ENCODE peak calls at places on chromosomes 13 and 19, in nine cellular contexts. B, K, A, I, D, R, O, G and H are unnamed samples.

GRCh38 chr13:94239135-94239534 is 240.3 kb downstream of the DCT start:
- DNase-seq in B (no peak), K (no peak), A (peak), I (no peak), D (no peak), R (no peak), O (no peak), G (no peak), H (no peak)

GRCh38 chr13:62556973-62557372 is 1141.3 kb upstream of the PCDH20 start:
- DNase-seq in B (no peak), K (no peak), A (no peak), I (no peak), D (no peak), R (no peak), O (no peak), G (no peak), H (no peak)

GRCh38 chr13:34675626-34676025 is 266.4 kb upstream of the NBEA start:
- DNase-seq in B (no peak), K (no peak), A (no peak), I (no peak), D (no peak), R (no peak), O (no peak), G (no peak), H (no peak)

GRCh38 chr19:12364391-12365093 is 941 bp downstream of the ZNF442 start:
- DNase-seq in B (peak), K (no peak), A (peak), I (no peak), D (no peak), R (peak), O (peak), G (peak), H (no peak)

GRCh38 chr13:42102961-42103688 is 54.7 kb downstream of the DGKH start:
- DNase-seq in B (no peak), K (no peak), A (peak), I (no peak), D (no peak), R (no peak), O (no peak), G (no peak), H (no peak)

GRCh38 chr13:72634859-72635258 is 92.6 kb downstream of the MZT1 start:
- DNase-seq in B (no peak), K (no peak), A (no peak), I (no peak), D (no peak), R (no peak), O (no peak), G (no peak), H (no peak)

GRCh38 chr19:50803633-50804419 is 13.6 kb downstream of the ACP4 start:
- DNase-seq in B (no peak), K (no peak), A (no peak), I (no peak), D (no peak), R (peak), O (no peak), G (no peak), H (no peak)

GRCh38 chr13:112629161-112629560 is 41.2 kb upstream of the TUBGCP3 start:
- DNase-seq in B (no peak), K (no peak), A (no peak), I (no peak), D (no peak), R (no peak), O (no peak), G (no peak), H (no peak)

GRCh38 chr19:11332822-11333221 is 6.6 kb downstream of the RAB3D start:
- DNase-seq in B (no peak), K (no peak), A (no peak), I (no peak), D (peak), R (no peak), O (no peak), G (no peak), H (no peak)

DNA sequence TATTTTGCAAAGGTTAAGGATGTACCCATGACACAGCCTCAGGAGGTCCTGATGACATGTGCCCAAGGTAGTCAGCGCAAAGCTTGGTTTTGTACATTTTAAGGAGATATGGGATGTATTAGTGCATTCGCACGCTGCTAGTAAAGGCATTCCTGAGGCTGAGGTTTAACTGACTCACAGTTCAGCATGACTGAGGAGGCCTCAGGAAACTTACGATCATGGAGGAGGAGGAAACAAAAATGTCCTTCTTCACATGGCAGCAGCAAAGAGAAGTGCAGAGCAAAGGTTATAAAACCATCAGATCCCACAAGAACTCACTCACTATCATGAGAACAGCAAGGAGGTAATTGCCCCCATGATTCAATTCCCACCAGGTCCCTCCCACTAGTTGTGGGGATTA is 1017.4 kb downstream of the EFNB2 start:
- DNase-seq in B (no peak), K (no peak), A (no peak), I (no peak), D (no peak), R (no peak), O (no peak), G (no peak), H (no peak)
- TF ChIP-seq CTCF in B (no peak), K (no peak), A (no peak), I (no peak), D (no peak), R (no peak), O (no peak), G (no peak), H (no peak)

DNA sequence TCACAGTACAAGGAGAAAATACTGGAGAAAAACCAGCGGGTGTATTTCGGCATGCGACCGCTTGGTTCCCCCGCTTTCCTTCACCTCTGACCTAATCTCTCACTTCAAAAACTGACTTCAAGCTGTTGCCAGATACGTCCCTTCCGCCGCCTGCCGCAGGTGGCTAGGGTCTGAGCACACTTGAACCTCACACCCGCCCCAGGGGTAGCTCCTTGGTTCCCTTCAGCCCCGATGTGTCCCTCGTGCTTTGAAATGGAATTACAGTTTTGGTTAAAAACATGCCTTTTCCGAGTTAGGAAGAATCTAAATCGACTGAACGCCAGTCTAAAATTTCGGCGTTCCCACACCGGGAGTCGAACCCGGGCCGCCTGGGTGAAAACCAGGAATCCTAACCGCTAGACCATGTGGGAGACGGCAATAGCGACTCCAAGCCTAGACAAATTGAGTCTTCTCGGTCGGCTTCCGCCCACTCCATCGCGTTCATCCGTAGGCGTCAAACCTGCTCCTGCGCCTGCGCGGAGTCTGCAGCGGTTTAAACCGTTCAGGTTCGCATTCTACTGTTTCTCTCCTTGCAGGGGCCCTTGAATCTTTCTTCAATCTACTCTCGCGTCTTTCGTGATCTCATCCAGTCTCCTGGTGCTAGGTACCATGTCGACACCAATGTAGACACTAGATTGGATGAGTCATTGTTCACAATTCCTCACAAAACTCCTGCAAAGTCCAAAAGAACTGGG is 71.5 kb downstream of the NUFIP1 start:
- DNase-seq in B (peak), K (peak), A (peak), I (peak), D (peak), R (peak), O (peak), G (peak), H (peak)
- TF ChIP-seq CTCF in B (peak), K (peak), A (peak), I (peak), D (no peak), R (peak), O (peak), G (peak), H (peak)

DNA sequence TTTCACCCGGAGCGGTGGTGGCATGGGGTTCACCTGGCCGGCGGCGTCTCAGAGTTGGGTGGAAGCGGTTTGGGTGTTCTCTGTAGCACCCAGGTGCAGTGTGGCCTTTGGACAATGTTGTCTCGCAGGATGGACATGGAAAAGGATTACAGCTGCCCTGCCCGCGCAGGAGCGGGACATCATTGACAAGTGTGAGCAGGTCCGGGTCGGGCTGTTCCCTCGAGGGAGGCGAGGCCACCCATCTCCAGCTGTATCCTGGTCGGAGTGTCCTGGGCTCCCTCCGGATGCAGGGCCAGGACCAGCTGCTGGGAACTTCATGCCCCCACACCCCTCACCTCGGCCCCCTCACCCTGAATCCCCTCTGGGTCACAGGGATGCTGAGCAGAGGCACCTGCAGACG is 7.8 kb upstream of the ZNF14 start:
- DNase-seq in B (peak), K (no peak), A (no peak), I (no peak), D (no peak), R (no peak), O (no peak), G (no peak), H (no peak)
- TF ChIP-seq CTCF in B (no peak), K (no peak), A (no peak), I (no peak), D (no peak), R (no peak), O (no peak), G (no peak), H (no peak)

GRCh38 chr13:52738719-52739467 is 727 bp downstream of the CNMD start:
- DNase-seq in B (peak), K (no peak), A (no peak), I (peak), D (no peak), R (no peak), O (peak), G (no peak), H (peak)
- TF ChIP-seq CTCF in B (peak), K (no peak), A (peak), I (peak), D (no peak), R (no peak), O (no peak), G (no peak), H (peak)

GRCh38 chr13:52399037-52399436 is 6.9 kb downstream of the THSD1 start:
- DNase-seq in B (no peak), K (no peak), A (no peak), I (no peak), D (no peak), R (no peak), O (no peak), G (no peak), H (no peak)

GRCh38 chr13:52395704-52396103 is 10.3 kb downstream of the THSD1 start:
- DNase-seq in B (no peak), K (no peak), A (no peak), I (no peak), D (no peak), R (peak), O (no peak), G (no peak), H (no peak)

GRCh38 chr13:52393572-52394357 is 12.2 kb downstream of the THSD1 start:
- DNase-seq in B (no peak), K (no peak), A (no peak), I (no peak), D (no peak), R (no peak), O (no peak), G (no peak), H (no peak)

GRCh38 chr13:52405369-52405766 is 604 bp downstream of the THSD1 start:
- DNase-seq in B (no peak), K (no peak), A (no peak), I (no peak), D (no peak), R (no peak), O (no peak), G (no peak), H (no peak)

DNA sequence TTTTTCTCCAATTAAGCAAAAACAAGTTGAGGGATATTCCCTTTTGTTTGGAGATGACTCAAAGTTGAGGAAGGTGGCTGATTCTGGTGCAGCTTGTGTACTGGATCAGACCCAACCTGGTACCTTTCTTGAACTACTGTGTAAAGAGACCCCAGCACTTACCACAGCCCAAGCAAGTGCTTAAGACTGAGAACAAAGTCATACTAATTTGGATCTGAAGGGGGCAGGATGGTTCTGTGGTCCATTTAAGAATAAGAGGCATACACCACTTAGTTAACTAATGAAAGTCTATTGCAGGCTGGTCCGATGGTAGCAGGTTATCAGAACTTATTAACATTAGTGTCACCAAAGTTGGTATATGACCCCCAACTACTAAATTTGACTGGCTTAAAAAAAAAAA is 6.3 kb downstream of the THSD1 start:
- DNase-seq in B (no peak), K (no peak), A (peak), I (no peak), D (no peak), R (no peak), O (no peak), G (no peak), H (no peak)
- TF ChIP-seq CTCF in B (no peak), K (no peak), A (peak), I (no peak), D (no peak), R (no peak), O (no peak), G (no peak), H (no peak)

GRCh38 chr19:35882074-35882832 is 13.9 kb downstream of the APLP1 start:
- DNase-seq in B (peak), K (no peak), A (peak), I (no peak), D (no peak), R (peak), O (no peak), G (no peak), H (no peak)
- TF ChIP-seq CTCF in B (peak), K (peak), A (peak), I (peak), D (no peak), R (peak), O (peak), G (no peak), H (peak)

GRCh38 chr13:38684714-38685113 is 2.2 kb upstream of the FREM2 start:
- DNase-seq in B (no peak), K (no peak), A (no peak), I (no peak), D (no peak), R (no peak), O (no peak), G (no peak), H (no peak)
- TF ChIP-seq CTCF in B (no peak), K (no peak), A (no peak), I (no peak), D (no peak), R (no peak), O (no peak), G (no peak), H (no peak)

DNA sequence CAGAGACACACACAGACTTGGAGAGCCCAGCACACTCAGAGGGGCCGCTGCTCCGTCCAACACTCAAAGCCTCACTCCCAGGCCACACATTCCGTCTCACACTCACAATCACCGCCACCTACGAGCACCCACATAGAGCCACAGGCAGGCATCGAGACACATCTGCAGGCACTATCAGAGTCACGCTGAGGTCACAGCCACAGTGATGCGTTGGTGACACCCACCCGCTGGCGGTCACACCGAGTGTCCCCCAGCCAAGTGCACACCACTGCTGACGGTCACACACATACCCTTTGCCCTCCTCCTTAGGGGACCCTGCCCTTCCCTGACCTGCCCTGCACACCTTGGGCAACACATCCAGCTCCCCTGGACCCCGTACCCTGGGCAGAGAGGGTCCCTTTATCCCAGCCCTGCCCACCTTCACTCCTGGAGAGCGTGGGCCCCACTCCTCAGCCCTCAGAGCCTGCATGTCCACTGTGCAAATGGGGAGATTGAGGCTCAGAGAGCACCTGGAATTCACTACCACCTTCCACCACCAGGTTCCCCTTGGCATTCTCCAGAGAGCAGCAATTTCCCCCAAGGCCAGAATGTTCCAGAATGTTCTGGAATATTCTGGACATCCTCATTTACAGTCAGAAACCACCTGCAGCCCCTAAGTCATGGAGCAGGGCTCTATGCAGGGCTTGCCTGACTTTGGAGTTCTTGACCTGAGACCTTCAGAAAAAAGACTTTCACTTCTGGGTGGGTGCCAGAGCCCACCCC is 5.4 kb downstream of the FUT5 start:
- DNase-seq in B (no peak), K (no peak), A (no peak), I (no peak), D (no peak), R (no peak), O (no peak), G (no peak), H (no peak)
- TF ChIP-seq CTCF in B (no peak), K (no peak), A (no peak), I (no peak), D (no peak), R (peak), O (peak), G (no peak), H (peak)

GRCh38 chr19:49536921-49537462 is 9.2 kb downstream of the RCN3 start:
- DNase-seq in B (no peak), K (no peak), A (no peak), I (no peak), D (no peak), R (no peak), O (no peak), G (no peak), H (no peak)

GRCh38 chr19:49530708-49531107 is 2.9 kb downstream of the RCN3 start:
- DNase-seq in B (no peak), K (no peak), A (no peak), I (no peak), D (no peak), R (no peak), O (no peak), G (no peak), H (no peak)

GRCh38 chr19:49534632-49535385 is 7.0 kb downstream of the RCN3 start:
- DNase-seq in B (no peak), K (no peak), A (no peak), I (no peak), D (no peak), R (no peak), O (no peak), G (no peak), H (no peak)

GRCh38 chr19:49538643-49539042 is 10.8 kb downstream of the RCN3 start:
- DNase-seq in B (no peak), K (no peak), A (no peak), I (no peak), D (no peak), R (no peak), O (no peak), G (no peak), H (no peak)

GRCh38 chr19:49533551-49534488 is 6.0 kb downstream of the RCN3 start:
- DNase-seq in B (peak), K (no peak), A (peak), I (peak), D (peak), R (peak), O (peak), G (peak), H (peak)
- TF ChIP-seq CTCF in B (peak), K (no peak), A (no peak), I (no peak), D (no peak), R (peak), O (peak), G (no peak), H (peak)

GRCh38 chr13:38419312-38419873 is 69.7 kb downstream of the UFM1 start:
- DNase-seq in B (no peak), K (no peak), A (no peak), I (no peak), D (no peak), R (no peak), O (no peak), G (no peak), H (no peak)

GRCh38 chr13:38418286-38418685 is 68.6 kb downstream of the UFM1 start:
- DNase-seq in B (no peak), K (no peak), A (peak), I (no peak), D (no peak), R (no peak), O (no peak), G (no peak), H (no peak)

GRCh38 chr13:38415233-38415632 is 65.6 kb downstream of the UFM1 start:
- DNase-seq in B (peak), K (no peak), A (no peak), I (no peak), D (no peak), R (peak), O (no peak), G (no peak), H (no peak)

GRCh38 chr13:38417241-38417640 is 67.6 kb downstream of the UFM1 start:
- DNase-seq in B (no peak), K (no peak), A (no peak), I (no peak), D (no peak), R (no peak), O (no peak), G (no peak), H (no peak)

DNA sequence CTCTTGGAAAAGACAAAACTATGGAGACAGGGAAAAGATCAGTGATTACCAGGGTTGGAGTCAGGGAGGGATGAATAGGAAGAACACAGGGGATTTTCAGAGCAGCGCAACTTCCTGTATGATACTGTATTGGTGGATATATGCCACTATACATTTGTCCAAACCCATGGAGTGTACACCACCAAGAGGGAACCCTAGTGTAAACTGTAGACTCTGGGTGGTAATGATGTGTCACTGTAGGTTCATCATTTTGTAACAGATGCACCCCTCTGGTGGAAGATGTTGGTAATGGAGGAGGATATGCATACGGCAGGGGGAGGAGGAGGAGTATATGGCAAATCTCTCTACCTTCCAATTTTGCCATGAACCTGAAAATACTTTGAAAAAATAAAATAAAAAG is 68.1 kb downstream of the UFM1 start:
- DNase-seq in B (no peak), K (no peak), A (peak), I (no peak), D (no peak), R (peak), O (no peak), G (no peak), H (no peak)
- TF ChIP-seq CTCF in B (peak), K (no peak), A (peak), I (no peak), D (no peak), R (peak), O (peak), G (no peak), H (no peak)